ENCODE peak calls at places on chromosomes 1 and 21, in six cellular contexts. One of them, this sample, is unnamed.

GRCh38 chr1:213268221-213268620 is 217.2 kb downstream of the RPS6KC1 start:
- DNase-seq in H1: no peak
- DNase-seq in IMR-90: peak; percentile 63
- DNase-seq in HepG2: no peak
- DNase-seq in HCT116: no peak
- DNase-seq in body of pancreas: no peak
- DNase-seq in this sample: no peak

GRCh38 chr1:97870574-97870973 is 50.3 kb downstream of the DPYD start:
- DNase-seq in IMR-90: no peak
- DNase-seq in HepG2: no peak
- DNase-seq in HCT116: no peak
- DNase-seq in body of pancreas: no peak
- DNase-seq in H1: no peak
- DNase-seq in this sample: no peak

GRCh38 chr1:233982827-233983518 is 78.5 kb downstream of the SLC35F3 start:
- DNase-seq in IMR-90: no peak
- DNase-seq in HCT116: no peak
- DNase-seq in H1: no peak
- DNase-seq in body of pancreas: no peak
- DNase-seq in HepG2: no peak
- DNase-seq in this sample: no peak

GRCh38 chr1:194466706-194467105 is 1280.3 kb upstream of the B3GALT2 start:
- DNase-seq in HepG2: no peak
- DNase-seq in HCT116: no peak
- DNase-seq in IMR-90: no peak
- DNase-seq in body of pancreas: no peak
- DNase-seq in H1: no peak
- DNase-seq in this sample: no peak

GRCh38 chr21:17454315-17455027 is 58.4 kb upstream of the CXADR start:
- DNase-seq in HCT116: peak; percentile 89
- DNase-seq in H1: peak; percentile 71
- DNase-seq in body of pancreas: peak; percentile 66
- DNase-seq in HepG2: peak; percentile 91
- DNase-seq in IMR-90: peak; percentile 92
- DNase-seq in this sample: no peak

GRCh38 chr1:28193701-28194161 is 17.2 kb upstream of the PTAFR start:
- DNase-seq in IMR-90: no peak
- DNase-seq in H1: peak; percentile 44
- DNase-seq in HCT116: no peak
- DNase-seq in HepG2: peak; percentile 57
- DNase-seq in body of pancreas: no peak
- DNase-seq in this sample: no peak

GRCh38 chr1:160472112-160472511 is 50.9 kb downstream of the SLAMF6 start:
- DNase-seq in H1: no peak
- DNase-seq in HCT116: no peak
- DNase-seq in IMR-90: no peak
- DNase-seq in body of pancreas: no peak
- DNase-seq in HepG2: no peak
- DNase-seq in this sample: no peak

GRCh38 chr1:42334240-42335049 is 590 bp downstream of the FOXJ3 start:
- DNase-seq in H1: no peak
- DNase-seq in body of pancreas: peak; percentile 34
- DNase-seq in HCT116: peak; percentile 31
- DNase-seq in IMR-90: peak; percentile 43
- DNase-seq in HepG2: peak; percentile 65
- DNase-seq in this sample: peak; percentile 48

GRCh38 chr21:45870421-45870820 is 111.1 kb upstream of the COL6A1 start:
- DNase-seq in HepG2: no peak
- DNase-seq in H1: no peak
- DNase-seq in HCT116: no peak
- DNase-seq in body of pancreas: no peak
- DNase-seq in IMR-90: no peak
- DNase-seq in this sample: no peak

GRCh38 chr1:110059133-110059863 is 11.2 kb downstream of the ALX3 start:
- DNase-seq in IMR-90: peak; percentile 24
- DNase-seq in body of pancreas: no peak
- DNase-seq in H1: no peak
- DNase-seq in HepG2: no peak
- DNase-seq in HCT116: no peak
- DNase-seq in this sample: no peak

GRCh38 chr1:241787691-241788090 is 60.3 kb upstream of the EXO1 start:
- DNase-seq in HCT116: no peak
- DNase-seq in HepG2: no peak
- DNase-seq in H1: no peak
- DNase-seq in IMR-90: no peak
- DNase-seq in body of pancreas: no peak
- DNase-seq in this sample: no peak

GRCh38 chr1:113109908-113110554 is 37.0 kb downstream of the LRIG2 start:
- DNase-seq in HCT116: no peak
- DNase-seq in body of pancreas: peak; percentile 19
- DNase-seq in IMR-90: peak; percentile 98
- DNase-seq in H1: no peak
- DNase-seq in HepG2: no peak
- DNase-seq in this sample: no peak

GRCh38 chr1:39230261-39231190 is 26.0 kb downstream of the MACF1 start:
- DNase-seq in HepG2: peak; percentile 4
- DNase-seq in HCT116: no peak
- DNase-seq in H1: peak; percentile 36
- DNase-seq in body of pancreas: no peak
- DNase-seq in IMR-90: no peak
- DNase-seq in this sample: peak; percentile 19

GRCh38 chr1:2405588-2406295 is 6.6 kb downstream of the PEX10 start:
- DNase-seq in HepG2: no peak
- DNase-seq in HCT116: no peak
- DNase-seq in H1: no peak
- DNase-seq in IMR-90: peak; percentile 45
- DNase-seq in body of pancreas: no peak
- DNase-seq in this sample: no peak

GRCh38 chr1:18157352-18157751 is 49.8 kb downstream of the IGSF21 start:
- DNase-seq in body of pancreas: no peak
- DNase-seq in IMR-90: no peak
- DNase-seq in H1: no peak
- DNase-seq in HCT116: no peak
- DNase-seq in HepG2: no peak
- DNase-seq in this sample: no peak

GRCh38 chr1:78231894-78232293 is 186.1 kb downstream of the GIPC2 start:
- DNase-seq in body of pancreas: no peak
- DNase-seq in IMR-90: no peak
- DNase-seq in HCT116: no peak
- DNase-seq in H1: no peak
- DNase-seq in HepG2: no peak
- DNase-seq in this sample: no peak

GRCh38 chr1:64423526-64423925 is 46.4 kb upstream of the CACHD1 start:
- DNase-seq in H1: no peak
- DNase-seq in HCT116: no peak
- DNase-seq in HepG2: no peak
- DNase-seq in body of pancreas: no peak
- DNase-seq in IMR-90: no peak
- DNase-seq in this sample: no peak

GRCh38 chr1:59142663-59143487 is 154.0 kb upstream of the FGGY start:
- DNase-seq in H1: no peak
- DNase-seq in body of pancreas: no peak
- DNase-seq in IMR-90: peak; percentile 98
- DNase-seq in HepG2: peak; percentile 72
- DNase-seq in HCT116: peak; percentile 53
- DNase-seq in this sample: no peak

GRCh38 chr1:227396539-227397355 is 78.5 kb upstream of the CDC42BPA start:
- DNase-seq in IMR-90: no peak
- DNase-seq in H1: no peak
- DNase-seq in HepG2: peak; percentile 10
- DNase-seq in HCT116: peak; percentile 69
- DNase-seq in body of pancreas: no peak
- DNase-seq in this sample: no peak
- TF ChIP-seq POLR2A in IMR-90: no peak
- TF ChIP-seq POLR2A in H1: no peak
- TF ChIP-seq POLR2A in HepG2: no peak
- TF ChIP-seq POLR2A in HCT116: no peak
- TF ChIP-seq POLR2A in body of pancreas: no peak
- TF ChIP-seq POLR2A in this sample: no peak

GRCh38 chr21:31850886-31851285 is 21.9 kb upstream of the HUNK start:
- DNase-seq in IMR-90: no peak
- DNase-seq in H1: no peak
- DNase-seq in HepG2: no peak
- DNase-seq in HCT116: no peak
- DNase-seq in body of pancreas: no peak
- DNase-seq in this sample: no peak
- TF ChIP-seq CTCF in IMR-90: no peak
- TF ChIP-seq CTCF in H1: no peak
- TF ChIP-seq CTCF in HepG2: no peak
- TF ChIP-seq CTCF in HCT116: no peak
- TF ChIP-seq CTCF in body of pancreas: no peak
- TF ChIP-seq CTCF in this sample: no peak

GRCh38 chr1:100359139-100359538 is 6.8 kb downstream of the CDC14A start:
- DNase-seq in HepG2: no peak
- DNase-seq in H1: no peak
- DNase-seq in IMR-90: no peak
- DNase-seq in HCT116: no peak
- DNase-seq in body of pancreas: no peak
- DNase-seq in this sample: no peak
- H3K4me1 ChIP-seq in HepG2: peaks cover 17% of the 10 kb centered on the region
- H3K4me1 ChIP-seq in H1: peaks cover 6% of the 10 kb centered on the region
- H3K4me1 ChIP-seq in IMR-90: peaks cover 2% of the 10 kb centered on the region
- H3K4me1 ChIP-seq in HCT116: peaks cover 36% of the 10 kb centered on the region
- H3K4me1 ChIP-seq in body of pancreas: peaks cover 25% of the 10 kb centered on the region
- H3K4me1 ChIP-seq in this sample: peaks cover 44% of the 10 kb centered on the region

GRCh38 chr1:23177438-23178380 is 9.1 kb upstream of the LUZP1 start:
- DNase-seq in IMR-90: peak; percentile 75
- DNase-seq in body of pancreas: peak; percentile 70
- DNase-seq in HepG2: peak; percentile 25
- DNase-seq in H1: no peak
- DNase-seq in HCT116: no peak
- DNase-seq in this sample: peak; percentile 70
- TF ChIP-seq POLR2A in IMR-90: peak; percentile 44
- TF ChIP-seq POLR2A in body of pancreas: peak; percentile 41
- TF ChIP-seq POLR2A in HepG2: no peak
- TF ChIP-seq POLR2A in H1: no peak
- TF ChIP-seq POLR2A in HCT116: no peak
- TF ChIP-seq POLR2A in this sample: no peak

GRCh38 chr1:178500936-178501554 is 4.3 kb upstream of the CLEC20A start:
- DNase-seq in body of pancreas: no peak
- DNase-seq in IMR-90: no peak
- DNase-seq in H1: no peak
- DNase-seq in HepG2: no peak
- DNase-seq in HCT116: no peak
- DNase-seq in this sample: no peak
- TF ChIP-seq CTCF in body of pancreas: no peak
- TF ChIP-seq CTCF in IMR-90: no peak
- TF ChIP-seq CTCF in H1: peak; percentile 70
- TF ChIP-seq CTCF in HepG2: no peak
- TF ChIP-seq CTCF in HCT116: no peak
- TF ChIP-seq CTCF in this sample: no peak

GRCh38 chr1:40381268-40382109 is 8.0 kb downstream of the SMAP2 start:
- DNase-seq in IMR-90: no peak
- DNase-seq in HCT116: no peak
- DNase-seq in HepG2: no peak
- DNase-seq in H1: no peak
- DNase-seq in body of pancreas: no peak
- DNase-seq in this sample: no peak
- H3K4me1 ChIP-seq in IMR-90: peaks cover 18% of the 10 kb centered on the region
- H3K4me1 ChIP-seq in HCT116: no peaks in the 10 kb centered on the region
- H3K4me1 ChIP-seq in HepG2: peaks cover 86% of the 10 kb centered on the region
- H3K4me1 ChIP-seq in H1: no peaks in the 10 kb centered on the region
- H3K4me1 ChIP-seq in body of pancreas: peaks cover 76% of the 10 kb centered on the region
- H3K4me1 ChIP-seq in this sample: peaks cover 32% of the 10 kb centered on the region

GRCh38 chr1:226063362-226064167 is 1.0 kb downstream of the H3-3A start:
- DNase-seq in HepG2: peak; percentile 12
- DNase-seq in IMR-90: peak; percentile 28
- DNase-seq in body of pancreas: peak; percentile 43
- DNase-seq in H1: no peak
- DNase-seq in HCT116: no peak
- DNase-seq in this sample: peak; percentile 53
- TF ChIP-seq POLR2A in HepG2: no peak
- TF ChIP-seq POLR2A in IMR-90: no peak
- TF ChIP-seq POLR2A in body of pancreas: no peak
- TF ChIP-seq POLR2A in H1: no peak
- TF ChIP-seq POLR2A in HCT116: no peak
- TF ChIP-seq POLR2A in this sample: no peak

DNA sequence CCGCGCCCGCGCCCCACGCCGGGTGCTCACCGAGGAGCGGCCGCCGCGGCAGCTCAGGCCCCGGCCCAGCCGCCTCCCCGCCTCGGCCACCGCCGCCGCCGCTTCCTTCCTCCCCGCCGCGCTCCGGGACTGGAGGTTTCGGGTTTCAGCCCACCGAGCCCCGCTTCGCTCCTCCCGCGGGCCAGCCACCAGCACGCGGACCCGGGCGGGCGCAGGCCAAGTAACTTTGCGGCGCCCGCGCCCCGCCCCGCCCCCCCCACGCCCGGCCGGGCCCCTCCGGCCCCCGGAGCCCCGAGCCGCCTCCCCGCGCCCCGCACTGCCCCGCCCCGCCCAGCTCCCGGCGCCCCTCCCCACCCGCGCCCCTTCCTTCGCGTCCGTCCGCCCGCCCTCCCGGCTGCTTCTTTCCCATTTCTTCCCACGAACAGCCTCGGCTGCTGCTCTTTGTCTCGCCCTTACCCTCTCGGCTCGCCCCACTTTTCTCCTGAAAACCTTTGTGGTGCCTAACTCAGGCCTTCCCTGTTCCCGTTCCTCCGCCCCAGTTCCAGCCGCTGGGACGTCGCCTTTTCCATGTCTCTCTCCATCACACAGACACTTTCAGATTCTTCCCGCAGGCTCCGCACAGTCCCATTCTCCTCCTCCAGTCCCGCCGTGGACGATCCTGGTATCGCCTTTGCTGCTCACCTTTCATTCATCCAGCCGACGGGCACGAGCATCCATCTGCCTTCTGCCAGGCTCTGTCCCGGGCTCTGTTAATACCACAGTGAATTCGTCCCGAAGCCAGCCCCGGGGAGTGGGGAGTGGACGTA is at the start of gene GPR161:
- DNase-seq in body of pancreas: peak; percentile 77
- DNase-seq in HCT116: no peak
- DNase-seq in HepG2: no peak
- DNase-seq in H1: no peak
- DNase-seq in IMR-90: peak; percentile 36
- DNase-seq in this sample: peak; percentile 44
- TF ChIP-seq CTCF in body of pancreas: no peak
- TF ChIP-seq CTCF in HCT116: no peak
- TF ChIP-seq CTCF in HepG2: no peak
- TF ChIP-seq CTCF in H1: no peak
- TF ChIP-seq CTCF in IMR-90: no peak
- TF ChIP-seq CTCF in this sample: no peak

DNA sequence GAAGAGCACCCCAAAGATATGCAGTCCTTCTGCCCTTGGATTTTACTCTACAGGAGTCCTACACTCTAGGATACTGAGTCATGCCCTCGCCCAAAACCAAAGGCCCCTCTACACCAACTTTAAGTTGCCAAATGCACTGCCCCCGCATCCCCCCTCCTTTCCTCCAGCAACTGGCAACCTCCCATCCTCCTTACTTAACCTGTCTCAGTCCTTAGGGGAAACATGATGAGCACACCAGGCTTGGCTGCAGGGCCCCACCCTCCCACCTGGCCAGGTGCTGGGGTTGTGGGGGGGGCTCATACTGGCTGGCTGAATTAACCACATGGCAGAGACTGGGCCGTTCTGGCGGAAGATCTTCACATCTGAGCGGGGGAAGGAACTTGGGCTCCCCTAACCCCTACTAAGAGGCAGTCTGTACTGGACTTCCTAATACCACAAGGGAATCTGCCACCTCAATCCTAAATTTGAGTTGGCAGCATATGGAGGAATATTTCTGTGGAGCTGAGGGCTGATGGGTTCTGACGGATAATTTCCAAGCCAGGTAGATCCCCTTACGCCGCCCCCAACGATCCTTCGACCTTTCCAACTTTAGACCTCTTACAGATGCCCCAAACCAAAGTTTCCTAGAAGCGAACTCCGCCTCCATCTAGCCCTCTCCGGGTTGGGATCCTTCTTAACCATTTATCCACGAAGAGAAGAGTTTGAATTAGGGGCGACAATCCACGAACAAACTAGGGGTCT is 1.1 kb downstream of the HDGF start:
- DNase-seq in HepG2: no peak
- DNase-seq in IMR-90: no peak
- DNase-seq in HCT116: no peak
- DNase-seq in H1: no peak
- DNase-seq in body of pancreas: peak; percentile 61
- DNase-seq in this sample: peak; percentile 74
- H3K4me1 ChIP-seq in HepG2: peaks cover 53% of the 10 kb centered on the region
- H3K4me1 ChIP-seq in IMR-90: peaks cover 35% of the 10 kb centered on the region
- H3K4me1 ChIP-seq in HCT116: peaks cover 29% of the 10 kb centered on the region
- H3K4me1 ChIP-seq in H1: peaks cover 32% of the 10 kb centered on the region
- H3K4me1 ChIP-seq in body of pancreas: peaks cover 58% of the 10 kb centered on the region
- H3K4me1 ChIP-seq in this sample: peaks cover 49% of the 10 kb centered on the region

This sample was measured in transverse colon.